ENCODE peak calls at places on chromosome 16, in eight cellular contexts. One of them, this sample, is unnamed. For H3K27me3, the result is how much of the 10 kb centered on the place peaks cover.

GRCh38 chr16:30004811-30005242 is 6.0 kb downstream of the DOC2A start:
- DNase-seq in colonic mucosa: no peak
- DNase-seq in upper lobe of right lung: peak
- DNase-seq in ovary: no peak
- DNase-seq in SK-N-SH: peak
- DNase-seq in brain microvascular endothelial cell: no peak
- DNase-seq in dorsolateral prefrontal cortex: no peak
- DNase-seq in PC-9: no peak
- DNase-seq in this sample: no peak

GRCh38 chr16:81711609-81712329 is 67.3 kb upstream of the PLCG2 start:
- DNase-seq in colonic mucosa: no peak
- DNase-seq in upper lobe of right lung: no peak
- DNase-seq in ovary: peak
- DNase-seq in SK-N-SH: peak
- DNase-seq in brain microvascular endothelial cell: peak
- DNase-seq in dorsolateral prefrontal cortex: no peak
- DNase-seq in PC-9: peak
- DNase-seq in this sample: no peak

GRCh38 chr16:72895951-72896350 is 152.0 kb downstream of the ZFHX3 start:
- DNase-seq in colonic mucosa: no peak
- DNase-seq in upper lobe of right lung: no peak
- DNase-seq in ovary: no peak
- DNase-seq in SK-N-SH: no peak
- DNase-seq in brain microvascular endothelial cell: no peak
- DNase-seq in dorsolateral prefrontal cortex: no peak
- DNase-seq in PC-9: no peak
- DNase-seq in this sample: no peak

GRCh38 chr16:10465821-10466220 is 80.0 kb downstream of the ATF7IP2 start:
- DNase-seq in colonic mucosa: no peak
- DNase-seq in upper lobe of right lung: no peak
- DNase-seq in ovary: no peak
- DNase-seq in SK-N-SH: no peak
- DNase-seq in brain microvascular endothelial cell: no peak
- DNase-seq in dorsolateral prefrontal cortex: no peak
- DNase-seq in PC-9: no peak
- DNase-seq in this sample: no peak

GRCh38 chr16:56998861-56999260 is 9.5 kb downstream of the NLRC5 start:
- DNase-seq in colonic mucosa: no peak
- DNase-seq in upper lobe of right lung: no peak
- DNase-seq in ovary: no peak
- DNase-seq in SK-N-SH: no peak
- DNase-seq in brain microvascular endothelial cell: no peak
- DNase-seq in dorsolateral prefrontal cortex: no peak
- DNase-seq in PC-9: no peak
- DNase-seq in this sample: no peak

GRCh38 chr16:30091474-30092372 is at the start of gene TBX6:
- DNase-seq in colonic mucosa: peak
- DNase-seq in upper lobe of right lung: peak
- DNase-seq in ovary: peak
- DNase-seq in SK-N-SH: peak
- DNase-seq in brain microvascular endothelial cell: peak
- DNase-seq in dorsolateral prefrontal cortex: peak
- DNase-seq in PC-9: peak
- DNase-seq in this sample: peak

GRCh38 chr16:57013268-57013667 is 23.9 kb downstream of the NLRC5 start:
- DNase-seq in colonic mucosa: no peak
- DNase-seq in upper lobe of right lung: no peak
- DNase-seq in ovary: no peak
- DNase-seq in SK-N-SH: no peak
- DNase-seq in brain microvascular endothelial cell: no peak
- DNase-seq in dorsolateral prefrontal cortex: no peak
- DNase-seq in PC-9: no peak
- DNase-seq in this sample: no peak

GRCh38 chr16:75309156-75309555 is 57.7 kb upstream of the BCAR1 start:
- DNase-seq in colonic mucosa: no peak
- DNase-seq in upper lobe of right lung: no peak
- DNase-seq in ovary: no peak
- DNase-seq in SK-N-SH: no peak
- DNase-seq in brain microvascular endothelial cell: no peak
- DNase-seq in dorsolateral prefrontal cortex: no peak
- DNase-seq in PC-9: no peak
- DNase-seq in this sample: no peak

GRCh38 chr16:88585269-88585668 is 15.1 kb downstream of the ZC3H18 start:
- DNase-seq in colonic mucosa: no peak
- DNase-seq in upper lobe of right lung: no peak
- DNase-seq in ovary: no peak
- DNase-seq in SK-N-SH: no peak
- DNase-seq in brain microvascular endothelial cell: no peak
- DNase-seq in dorsolateral prefrontal cortex: no peak
- DNase-seq in PC-9: no peak
- DNase-seq in this sample: no peak

GRCh38 chr16:66483689-66484452 is 56.8 kb downstream of the BEAN1 start:
- DNase-seq in colonic mucosa: peak
- DNase-seq in upper lobe of right lung: peak
- DNase-seq in ovary: peak
- DNase-seq in SK-N-SH: peak
- DNase-seq in brain microvascular endothelial cell: peak
- DNase-seq in dorsolateral prefrontal cortex: peak
- DNase-seq in PC-9: peak
- DNase-seq in this sample: peak

GRCh38 chr16:81500833-81501521 is 56.4 kb downstream of the CMIP start:
- DNase-seq in colonic mucosa: no peak
- DNase-seq in upper lobe of right lung: no peak
- DNase-seq in ovary: no peak
- DNase-seq in SK-N-SH: no peak
- DNase-seq in brain microvascular endothelial cell: peak
- DNase-seq in dorsolateral prefrontal cortex: no peak
- DNase-seq in PC-9: no peak
- DNase-seq in this sample: no peak

GRCh38 chr16:82070656-82071369 is 35.8 kb downstream of the HSD17B2 start:
- DNase-seq in colonic mucosa: no peak
- DNase-seq in upper lobe of right lung: no peak
- DNase-seq in ovary: no peak
- DNase-seq in SK-N-SH: no peak
- DNase-seq in brain microvascular endothelial cell: peak
- DNase-seq in dorsolateral prefrontal cortex: no peak
- DNase-seq in PC-9: peak
- DNase-seq in this sample: no peak

GRCh38 chr16:75287708-75288107 is 36.3 kb upstream of the BCAR1 start:
- DNase-seq in colonic mucosa: peak
- DNase-seq in upper lobe of right lung: peak
- DNase-seq in ovary: no peak
- DNase-seq in SK-N-SH: no peak
- DNase-seq in brain microvascular endothelial cell: no peak
- DNase-seq in dorsolateral prefrontal cortex: no peak
- DNase-seq in PC-9: peak
- DNase-seq in this sample: no peak

DNA sequence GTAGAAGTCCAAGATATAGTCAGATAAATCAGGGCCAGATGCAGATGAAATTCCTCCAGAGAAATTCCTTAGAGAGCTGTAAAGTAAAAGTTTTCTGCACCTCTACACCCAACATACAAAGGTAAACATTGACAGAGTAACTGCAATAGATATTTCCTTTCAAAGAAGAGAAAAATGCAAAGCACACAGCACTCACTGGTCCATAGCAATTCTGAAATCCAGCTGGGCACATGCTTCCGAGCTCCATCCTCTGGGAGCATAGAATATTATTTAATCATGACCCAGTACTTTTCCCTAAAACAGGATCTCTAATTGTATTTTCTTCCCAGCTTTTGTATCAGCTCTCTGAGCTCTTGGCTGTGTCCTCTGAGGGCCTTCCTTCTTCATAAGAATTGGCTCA is 239.5 kb upstream of the IRX3 start:
- DNase-seq in colonic mucosa: no peak
- DNase-seq in upper lobe of right lung: no peak
- DNase-seq in ovary: no peak
- DNase-seq in SK-N-SH: no peak
- DNase-seq in brain microvascular endothelial cell: no peak
- DNase-seq in dorsolateral prefrontal cortex: no peak
- DNase-seq in PC-9: no peak
- DNase-seq in this sample: no peak
- H3K4me3 ChIP-seq in colonic mucosa: no peak
- H3K4me3 ChIP-seq in upper lobe of right lung: no peak
- H3K4me3 ChIP-seq in ovary: no peak
- H3K4me3 ChIP-seq in SK-N-SH: no peak
- H3K4me3 ChIP-seq in brain microvascular endothelial cell: no peak
- H3K4me3 ChIP-seq in dorsolateral prefrontal cortex: no peak
- H3K4me3 ChIP-seq in PC-9: no peak
- H3K4me3 ChIP-seq in this sample: no peak

DNA sequence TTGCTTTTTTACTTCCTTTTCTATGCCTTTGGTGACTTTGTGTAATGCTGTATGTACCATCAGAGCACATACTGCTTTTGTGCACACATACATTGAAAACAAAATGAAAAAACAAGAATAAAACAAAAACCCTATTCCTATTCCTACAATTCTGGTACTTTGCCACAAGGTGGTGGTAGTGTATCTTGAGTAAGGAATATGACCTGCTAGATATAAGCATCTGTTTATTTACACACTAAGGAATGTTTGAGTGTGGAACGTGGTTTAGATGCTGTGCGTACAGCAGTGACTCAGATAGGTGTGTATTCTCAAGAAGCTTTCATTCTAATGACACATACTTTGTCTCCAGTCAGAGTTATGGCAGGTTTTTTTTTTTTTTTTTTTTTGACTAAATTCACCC is 606.2 kb downstream of the WWOX start:
- DNase-seq in colonic mucosa: no peak
- DNase-seq in upper lobe of right lung: no peak
- DNase-seq in ovary: no peak
- DNase-seq in SK-N-SH: peak
- DNase-seq in brain microvascular endothelial cell: peak
- DNase-seq in dorsolateral prefrontal cortex: no peak
- DNase-seq in PC-9: no peak
- DNase-seq in this sample: peak
- TF ChIP-seq CTCF in colonic mucosa: peak
- TF ChIP-seq CTCF in upper lobe of right lung: peak
- TF ChIP-seq CTCF in ovary: no peak
- TF ChIP-seq CTCF in SK-N-SH: peak
- TF ChIP-seq CTCF in brain microvascular endothelial cell: peak
- TF ChIP-seq CTCF in dorsolateral prefrontal cortex: no peak
- TF ChIP-seq CTCF in PC-9: peak
- TF ChIP-seq CTCF in this sample: peak

DNA sequence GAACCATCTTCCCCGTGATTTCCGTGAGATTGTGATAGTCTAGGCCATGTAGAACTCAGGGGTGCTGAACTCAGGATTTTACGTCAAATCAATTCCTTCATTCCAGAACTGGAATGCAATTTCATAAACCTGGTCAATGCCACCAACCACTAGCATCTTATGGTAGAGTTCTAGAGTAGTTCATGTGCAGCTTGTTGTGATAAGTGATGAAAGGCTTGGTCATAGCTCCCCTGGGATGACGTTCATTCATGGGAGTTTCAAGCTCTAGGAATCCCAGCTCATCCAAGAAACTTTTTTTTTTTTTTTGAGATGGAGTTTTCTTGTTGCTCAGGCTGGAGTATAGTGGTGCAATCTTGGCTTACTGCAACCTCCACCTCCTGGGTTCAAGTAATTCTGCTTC is 3.7 kb upstream of the DPEP2 start:
- DNase-seq in colonic mucosa: no peak
- DNase-seq in upper lobe of right lung: no peak
- DNase-seq in ovary: no peak
- DNase-seq in SK-N-SH: no peak
- DNase-seq in brain microvascular endothelial cell: peak
- DNase-seq in dorsolateral prefrontal cortex: no peak
- DNase-seq in PC-9: no peak
- DNase-seq in this sample: no peak
- H3K27me3 ChIP-seq in colonic mucosa: under half
- H3K27me3 ChIP-seq in upper lobe of right lung: under half
- H3K27me3 ChIP-seq in ovary: under half
- H3K27me3 ChIP-seq in SK-N-SH: under half
- H3K27me3 ChIP-seq in brain microvascular endothelial cell: under half
- H3K27me3 ChIP-seq in dorsolateral prefrontal cortex: under half
- H3K27me3 ChIP-seq in PC-9: under half
- H3K27me3 ChIP-seq in this sample: under half

GRCh38 chr16:46848768-46849764 is 18.1 kb upstream of the C16orf87 start:
- DNase-seq in colonic mucosa: no peak
- DNase-seq in upper lobe of right lung: no peak
- DNase-seq in ovary: no peak
- DNase-seq in SK-N-SH: no peak
- DNase-seq in brain microvascular endothelial cell: no peak
- DNase-seq in dorsolateral prefrontal cortex: no peak
- DNase-seq in PC-9: no peak
- DNase-seq in this sample: no peak

GRCh38 chr16:46854846-46855245 is 23.9 kb upstream of the C16orf87 start:
- DNase-seq in colonic mucosa: no peak
- DNase-seq in upper lobe of right lung: no peak
- DNase-seq in ovary: no peak
- DNase-seq in SK-N-SH: no peak
- DNase-seq in brain microvascular endothelial cell: no peak
- DNase-seq in dorsolateral prefrontal cortex: no peak
- DNase-seq in PC-9: no peak
- DNase-seq in this sample: no peak

GRCh38 chr16:46853713-46854443 is 22.9 kb upstream of the C16orf87 start:
- DNase-seq in colonic mucosa: peak
- DNase-seq in upper lobe of right lung: peak
- DNase-seq in ovary: peak
- DNase-seq in SK-N-SH: peak
- DNase-seq in brain microvascular endothelial cell: peak
- DNase-seq in dorsolateral prefrontal cortex: peak
- DNase-seq in PC-9: peak
- DNase-seq in this sample: peak

GRCh38 chr16:46852130-46852529 is 21.1 kb upstream of the C16orf87 start:
- DNase-seq in colonic mucosa: no peak
- DNase-seq in upper lobe of right lung: no peak
- DNase-seq in ovary: no peak
- DNase-seq in SK-N-SH: no peak
- DNase-seq in brain microvascular endothelial cell: no peak
- DNase-seq in dorsolateral prefrontal cortex: no peak
- DNase-seq in PC-9: no peak
- DNase-seq in this sample: no peak

DNA sequence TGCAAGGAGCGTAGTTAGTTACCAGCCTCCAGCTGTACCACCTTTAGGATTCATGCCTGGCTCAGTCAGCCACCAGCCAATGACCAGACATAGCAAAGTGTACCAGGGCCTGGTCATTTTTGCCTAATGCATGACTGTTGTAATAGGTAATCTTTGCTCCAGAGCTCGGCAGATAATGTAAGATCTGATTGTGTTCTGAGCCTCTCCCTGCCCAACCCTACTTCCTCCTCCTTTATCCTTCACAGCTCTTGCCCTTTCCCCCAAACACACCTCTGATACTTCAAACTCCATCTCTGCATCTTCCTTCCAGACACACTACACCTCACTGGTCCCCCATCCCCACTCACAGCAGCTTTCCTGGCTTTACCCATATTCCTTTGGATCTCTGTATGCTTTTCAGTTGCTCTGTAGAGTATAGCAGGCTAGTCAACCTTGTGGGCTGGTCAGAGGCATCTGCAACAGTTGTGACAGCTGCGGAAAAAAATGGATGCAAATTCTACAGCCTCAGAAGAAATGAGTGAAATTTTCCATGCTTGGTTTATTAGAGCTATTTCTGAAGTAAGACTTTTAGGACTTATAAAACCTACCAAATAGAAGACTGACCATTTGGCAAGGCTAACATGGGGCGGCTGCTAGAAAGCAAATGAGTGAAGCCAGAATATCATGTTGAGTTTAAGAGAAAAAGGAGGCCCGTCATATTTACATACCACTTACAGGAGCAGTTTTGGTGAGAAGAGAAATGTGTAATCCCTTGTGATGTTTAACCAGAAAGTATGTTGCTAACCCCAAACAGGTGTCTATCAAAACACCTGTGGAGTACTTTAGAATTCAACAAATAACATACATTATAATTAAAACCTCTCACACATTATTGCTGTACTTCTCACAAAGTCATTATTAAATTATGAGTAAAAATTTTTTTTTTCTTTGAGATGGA is 19.9 kb upstream of the C16orf87 start:
- DNase-seq in colonic mucosa: no peak
- DNase-seq in upper lobe of right lung: no peak
- DNase-seq in ovary: no peak
- DNase-seq in SK-N-SH: no peak
- DNase-seq in brain microvascular endothelial cell: no peak
- DNase-seq in dorsolateral prefrontal cortex: no peak
- DNase-seq in PC-9: no peak
- DNase-seq in this sample: no peak
- H3K4me3 ChIP-seq in colonic mucosa: no peak
- H3K4me3 ChIP-seq in upper lobe of right lung: no peak
- H3K4me3 ChIP-seq in ovary: no peak
- H3K4me3 ChIP-seq in SK-N-SH: no peak
- H3K4me3 ChIP-seq in brain microvascular endothelial cell: no peak
- H3K4me3 ChIP-seq in dorsolateral prefrontal cortex: no peak
- H3K4me3 ChIP-seq in PC-9: no peak
- H3K4me3 ChIP-seq in this sample: no peak

This sample was measured in GM06990.